ENCODE peak calls at places on chromosomes 6 and 20, in nine cellular contexts. O, W, M, H, P, Z, K, G and L are unnamed samples.

GRCh38 chr6:36387440-36388303 is at the start of gene ETV7:
- DNase-seq in P (no peak), K (no peak), Z (peak; percentile 64), W (peak; percentile 69), G (peak; percentile 72), H (peak; percentile 73), O (no peak), M (no peak), L (peak; percentile 53)

GRCh38 chr20:57301026-57301425 is 28.6 kb upstream of the SPO11 start:
- DNase-seq in O (no peak), W (no peak), Z (no peak), M (no peak), P (no peak), H (no peak), G (no peak), K (no peak), L (no peak)

GRCh38 chr20:25364180-25364788 is 26.4 kb downstream of the ABHD12 start:
- DNase-seq in K (no peak), O (no peak), Z (no peak), H (no peak), G (no peak), M (no peak), P (no peak), W (no peak), L (no peak)

GRCh38 chr20:13355386-13355785 is 134.3 kb downstream of the ISM1 start:
- DNase-seq in G (no peak), K (no peak), M (no peak), P (no peak), O (no peak), H (no peak), Z (no peak), W (no peak), L (peak; percentile 16)

GRCh38 chr6:23752414-23752813 is 373.6 kb upstream of the NRSN1 start:
- DNase-seq in M (no peak), P (no peak), G (no peak), W (no peak), K (no peak), Z (no peak), H (no peak), O (no peak), L (no peak)

GRCh38 chr6:89242574-89243330 is 25.6 kb upstream of the GABRR1 start:
- DNase-seq in G (no peak), W (no peak), O (peak; percentile 52), P (no peak), K (no peak), M (no peak), H (peak; percentile 83), Z (no peak), L (peak; percentile 66)

GRCh38 chr6:2999621-3000455 is at the start of gene NQO2:
- DNase-seq in G (peak; percentile 94), H (peak; percentile 95), O (peak; percentile 77), W (peak; percentile 98), P (peak; percentile 93), Z (peak; percentile 99), K (peak; percentile 87), M (no peak), L (peak; percentile 97)

GRCh38 chr6:8435845-8436168 is 462 bp upstream of the SLC35B3 start:
- DNase-seq in W (no peak), G (no peak), K (no peak), Z (no peak), H (no peak), M (no peak), O (no peak), P (no peak), L (peak; percentile 30)

GRCh38 chr6:15417811-15418210 is 171.9 kb downstream of the JARID2 start:
- DNase-seq in M (no peak), W (no peak), H (no peak), G (no peak), Z (no peak), K (no peak), O (no peak), P (no peak), L (peak; percentile 89)

GRCh38 chr6:122207061-122207460 is 192.4 kb upstream of the HSF2 start:
- DNase-seq in P (no peak), G (no peak), O (no peak), M (no peak), W (no peak), K (no peak), H (no peak), Z (no peak), L (no peak)

GRCh38 chr20:19351542-19351941 is 139.1 kb downstream of the SLC24A3 start:
- DNase-seq in K (no peak), P (no peak), H (no peak), G (no peak), W (no peak), O (no peak), M (no peak), Z (no peak), L (no peak)

GRCh38 chr6:14464049-14464448 is 346.5 kb downstream of the CD83 start:
- DNase-seq in H (peak; percentile 45), O (no peak), P (no peak), Z (no peak), G (no peak), K (no peak), W (no peak), M (no peak), L (no peak)

GRCh38 chr20:63970714-63971431 is 1.1 kb upstream of the ZNF512B start:
- DNase-seq in M (no peak), K (no peak), P (no peak), H (no peak), G (no peak), Z (no peak), W (no peak), O (no peak), L (no peak)

GRCh38 chr6:133241088-133241900 is at the start of gene EYA4:
- DNase-seq in Z (peak; percentile 2), P (peak; percentile 17), O (peak; percentile 24), K (no peak), G (no peak), M (no peak), W (no peak), H (no peak), L (no peak)

GRCh38 chr6:27296106-27296783 is 15.8 kb downstream of the POM121L2 start:
- DNase-seq in K (no peak), P (no peak), Z (no peak), W (no peak), G (no peak), O (no peak), H (peak; percentile 63), M (no peak), L (no peak)

GRCh38 chr20:46954490-46955038 is 59.9 kb downstream of the EYA2 start:
- DNase-seq in Z (no peak), O (no peak), K (no peak), H (no peak), P (no peak), M (no peak), G (no peak), W (no peak), L (peak; percentile 77)